ENCODE peak calls at places on chromosomes 1 and 21, in five cellular contexts. W is lung, O is esophagus squamous epithelium, S is MG63, G is breast epithelium. E is an unnamed sample.
A peak's percentile ranks its signal among the peaks of the same experiment; 100 is the strongest.

GRCh38 chr1:230159580-230159979 is 92.5 kb downstream of the GALNT2 start:
- DNase-seq in G (no peak), S (no peak), W (no peak), O (no peak), E (no peak)

GRCh38 chr1:162905759-162906158 is 44.8 kb upstream of the CCDC190 start:
- DNase-seq in O (no peak), S (peak; percentile 29), G (no peak), W (no peak), E (no peak)

GRCh38 chr21:38376235-38376634 is 119.4 kb downstream of the KCNJ15 start:
- DNase-seq in W (peak; percentile 45), O (no peak), G (no peak), S (no peak), E (no peak)

GRCh38 chr1:241637604-241638003 is 2.6 kb downstream of the CHML start:
- DNase-seq in W (no peak), O (no peak), G (no peak), S (no peak), E (no peak)

GRCh38 chr1:208047476-208047934 is 136.6 kb upstream of the CD34 start:
- DNase-seq in O (no peak), G (no peak), S (no peak), W (peak; percentile 62), E (no peak)

GRCh38 chr1:110123224-110123623 is 11.0 kb downstream of the UBL4B start:
- DNase-seq in G (no peak), O (no peak), S (peak; percentile 66), W (no peak), E (no peak)

GRCh38 chr1:58456470-58456869 is 90.1 kb downstream of the OMA1 start:
- DNase-seq in W (no peak), G (no peak), O (no peak), S (peak; percentile 80), E (no peak)

GRCh38 chr1:150619576-150620509 is 9.6 kb downstream of the ENSA start:
- DNase-seq in O (no peak), G (no peak), S (peak; percentile 41), W (no peak), E (no peak)

GRCh38 chr1:84078108-84078823 is 65.8 kb upstream of the PRKACB start:
- DNase-seq in O (no peak), W (no peak), G (peak; percentile 58), S (no peak), E (peak; percentile 61)

GRCh38 chr1:151799179-151800022 is 5.8 kb downstream of the LINGO4 start:
- DNase-seq in G (no peak), O (no peak), W (no peak), S (no peak), E (no peak)

GRCh38 chr1:210477328-210477924 is 148.7 kb downstream of the HHAT start:
- DNase-seq in G (no peak), S (peak; percentile 6), O (no peak), W (no peak), E (no peak)

GRCh38 chr1:91604632-91605031 is 104.0 kb downstream of the CDC7 start:
- DNase-seq in O (no peak), W (no peak), G (no peak), S (no peak), E (peak; percentile 76)

GRCh38 chr1:12541274-12542137 is 76.5 kb downstream of the DHRS3 start:
- DNase-seq in G (no peak), O (no peak), S (no peak), W (no peak), E (peak; percentile 85)

GRCh38 chr1:18217398-18218043 is 109.9 kb downstream of the IGSF21 start:
- DNase-seq in S (peak; percentile 16), W (no peak), G (no peak), O (no peak), E (peak; percentile 27)

GRCh38 chr1:108847464-108847863 is 9.4 kb downstream of the AKNAD1 start:
- DNase-seq in W (no peak), S (no peak), O (no peak), G (no peak), E (no peak)

GRCh38 chr1:202659974-202660373 is 50.3 kb downstream of the SYT2 start:
- DNase-seq in W (no peak), O (no peak), G (no peak), S (no peak), E (no peak)

GRCh38 chr1:187999973-188000372 is 1171.2 kb downstream of the PLA2G4A start:
- DNase-seq in S (no peak), W (no peak), G (no peak), O (no peak), E (peak; percentile 2)

GRCh38 chr1:169103002-169103401 is 3.5 kb upstream of the ATP1B1 start:
- DNase-seq in W (no peak), G (no peak), S (no peak), O (no peak), E (no peak)

GRCh38 chr1:20645414-20645813 is 12.2 kb downstream of the PINK1 start:
- DNase-seq in W (no peak), O (no peak), G (no peak), S (no peak), E (no peak)

GRCh38 chr1:20648438-20648837 is 12.7 kb downstream of the DDOST start:
- DNase-seq in G (no peak), O (no peak), S (no peak), W (no peak), E (no peak)

GRCh38 chr1:20652300-20652699 is 8.9 kb downstream of the DDOST start:
- DNase-seq in S (no peak), W (no peak), G (no peak), O (no peak), E (no peak)

GRCh38 chr1:20644416-20644815 is 11.2 kb downstream of the PINK1 start:
- DNase-seq in W (no peak), G (no peak), O (no peak), S (no peak), E (no peak)

GRCh38 chr1:20648946-20649345 is 12.2 kb downstream of the DDOST start:
- DNase-seq in O (no peak), S (no peak), G (no peak), W (no peak), E (no peak)
- H3K36me3 ChIP-seq in O (peaks cover 32% of the 10 kb centered on the region), S (peaks cover 64% of the 10 kb centered on the region), G (no peaks in the 10 kb centered on the region), W (peaks cover 61% of the 10 kb centered on the region), E (peaks cover 32% of the 10 kb centered on the region)

GRCh38 chr1:37486680-37487618 is 12.6 kb downstream of the ZC3H12A start:
- DNase-seq in O (no peak), S (peak; percentile 49), G (peak; percentile 77), W (peak; percentile 82), E (peak; percentile 88)
- H3K36me3 ChIP-seq in O (peaks cover 19% of the 10 kb centered on the region), S (peaks cover 26% of the 10 kb centered on the region), G (peaks cover 9% of the 10 kb centered on the region), W (peaks cover 29% of the 10 kb centered on the region), E (peaks cover 20% of the 10 kb centered on the region)

GRCh38 chr21:43753439-43753799 is 22.7 kb downstream of the CSTB start:
- DNase-seq in S (no peak), G (no peak), W (no peak), O (no peak), E (no peak)
- H3K36me3 ChIP-seq in S (peaks cover 88% of the 10 kb centered on the region), G (no peaks in the 10 kb centered on the region), W (peaks cover 82% of the 10 kb centered on the region), O (peaks cover 54% of the 10 kb centered on the region), E (peaks cover 2% of the 10 kb centered on the region)

DNA sequence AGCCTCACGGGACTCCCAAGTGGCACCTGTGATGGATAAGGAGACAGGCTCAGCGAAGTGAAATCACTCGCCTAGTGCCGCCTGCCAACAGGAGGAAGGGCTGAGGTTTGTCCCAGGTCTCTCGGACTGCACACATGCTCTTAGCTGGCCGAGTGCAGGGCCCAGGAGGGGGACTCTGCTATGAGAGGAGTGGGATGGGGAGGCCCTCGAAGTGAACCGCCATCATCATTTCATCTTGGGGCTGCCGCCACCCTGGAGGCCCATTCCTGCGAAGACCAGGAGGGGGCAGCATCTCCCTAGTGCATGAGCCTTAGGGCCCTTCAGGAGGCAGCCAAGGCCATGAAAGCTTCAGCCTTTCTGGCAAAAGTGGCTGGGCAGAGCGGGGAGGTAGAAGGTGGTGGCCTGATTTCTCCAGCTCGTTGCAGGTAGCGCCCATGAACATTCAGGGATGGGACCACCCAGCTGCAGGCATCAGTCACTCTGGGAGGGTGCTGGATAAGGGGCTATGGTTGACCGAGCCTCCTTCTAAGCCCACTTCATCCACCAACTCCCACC is 17.3 kb upstream of the RASSF5 start:
- DNase-seq in O (no peak), W (peak; percentile 81), G (peak; percentile 78), S (peak; percentile 68), E (peak; percentile 94)
- H3K36me3 ChIP-seq in O (no peaks in the 10 kb centered on the region), W (peaks cover 6% of the 10 kb centered on the region), G (no peaks in the 10 kb centered on the region), S (no peaks in the 10 kb centered on the region), E (no peaks in the 10 kb centered on the region)

GRCh38 chr21:42980312-42980958 is 6.1 kb downstream of the PKNOX1 start:
- DNase-seq in O (no peak), W (no peak), S (no peak), G (no peak), E (no peak)
- H3K36me3 ChIP-seq in O (no peaks in the 10 kb centered on the region), W (no peaks in the 10 kb centered on the region), S (peaks cover 43% of the 10 kb centered on the region), G (no peaks in the 10 kb centered on the region), E (peaks cover 3% of the 10 kb centered on the region)

E was measured in SJCRH30.